ENCODE peak calls at places on chromosomes 3 and 15, in five cellular contexts. E is suprapubic skin, I is HCT116, O is HepG2, F is stomach. S is an unnamed sample.

GRCh38 chr15:67133738-67134576 is 68.6 kb downstream of the SMAD3 start:
- DNase-seq in I (no peak), E (no peak), F (no peak), O (no peak), S (peak)

GRCh38 chr3:173396191-173397041 is 1.1 kb upstream of the NLGN1 start:
- DNase-seq in F (no peak), O (no peak), I (no peak), E (no peak), S (no peak)

GRCh38 chr3:192597511-192597910 is 129.8 kb downstream of the FGF12 start:
- DNase-seq in I (no peak), O (no peak), E (no peak), F (peak), S (no peak)

GRCh38 chr15:80836991-80837390 is 57.8 kb downstream of the CEMIP start:
- DNase-seq in F (no peak), I (no peak), E (no peak), O (no peak), S (no peak)

GRCh38 chr3:119098620-119099222 is 47.2 kb upstream of the TEX55 start:
- DNase-seq in O (peak), F (no peak), I (peak), E (no peak), S (no peak)

GRCh38 chr3:17233398-17233800 is 348.6 kb downstream of the PLCL2 start:
- DNase-seq in F (no peak), O (peak), E (no peak), I (peak), S (peak)

GRCh38 chr3:124235446-124235845 is 243.5 kb upstream of the ROPN1 start:
- DNase-seq in F (no peak), E (no peak), O (no peak), I (no peak), S (no peak)

GRCh38 chr3:52043750-52044149 is 12.6 kb downstream of the DUSP7 start:
- DNase-seq in F (no peak), E (no peak), O (no peak), I (no peak), S (no peak)

GRCh38 chr15:52427804-52428203 is 100.9 kb downstream of the MYO5A start:
- DNase-seq in I (peak), F (no peak), E (no peak), O (no peak), S (no peak)

GRCh38 chr3:62323241-62323640 is 50.1 kb downstream of the FEZF2 start:
- DNase-seq in I (no peak), F (no peak), E (no peak), O (no peak), S (no peak)

GRCh38 chr3:62502315-62503300 is 129.3 kb upstream of the FEZF2 start:
- DNase-seq in F (no peak), E (no peak), I (no peak), O (no peak), S (no peak)

GRCh38 chr15:74733269-74733668 is 7.9 kb upstream of the CYP1A1 start:
- DNase-seq in E (no peak), F (no peak), O (no peak), I (no peak), S (no peak)

GRCh38 chr3:181880339-181880738 is 168.6 kb downstream of the SOX2 start:
- DNase-seq in O (no peak), F (no peak), I (no peak), E (no peak), S (no peak)

GRCh38 chr3:141308588-141309218 is 59.6 kb upstream of the ZBTB38 start:
- DNase-seq in F (peak), O (peak), E (no peak), I (peak), S (no peak)

GRCh38 chr3:31288641-31289100 is 244.1 kb upstream of the STT3B start:
- DNase-seq in E (no peak), F (peak), O (peak), I (peak), S (no peak)

GRCh38 chr3:185954366-185954723 is 16.5 kb upstream of the TRA2B start:
- DNase-seq in O (peak), F (no peak), E (no peak), I (no peak), S (no peak)

GRCh38 chr3:185960518-185961288 is 22.9 kb upstream of the TRA2B start:
- DNase-seq in F (no peak), E (no peak), I (no peak), O (peak), S (no peak)

GRCh38 chr3:185961675-185962232 is 23.9 kb upstream of the TRA2B start:
- DNase-seq in F (no peak), O (no peak), I (no peak), E (no peak), S (no peak)

GRCh38 chr3:185959609-185960517 is 22.0 kb upstream of the TRA2B start:
- DNase-seq in E (no peak), I (no peak), O (peak), F (no peak), S (peak)

DNA sequence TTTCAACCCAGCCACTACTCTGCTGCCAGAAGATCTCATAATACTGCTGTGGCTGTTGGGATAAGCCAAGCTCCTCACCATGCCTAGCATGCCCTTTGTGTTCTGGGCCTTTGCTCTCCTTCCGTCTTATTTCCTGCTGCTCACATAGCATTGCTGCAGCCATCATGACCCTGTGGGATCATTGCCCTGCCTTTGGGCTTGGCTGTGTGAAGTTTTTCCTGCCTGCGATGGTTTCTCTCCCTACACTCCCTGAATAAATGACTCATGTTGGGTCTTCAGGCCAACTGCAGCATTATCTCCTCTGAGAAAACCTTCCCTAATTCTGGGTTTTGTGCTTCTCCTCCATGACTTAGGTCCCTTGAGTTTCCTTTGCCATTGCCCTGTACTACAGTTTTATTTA is 20.8 kb upstream of the TRA2B start:
- DNase-seq in E (no peak), I (no peak), O (no peak), F (no peak), S (no peak)
- TF ChIP-seq CTCF in E (no peak), I (no peak), O (no peak), F (no peak), S (no peak)

GRCh38 chr3:185473290-185473815 is 25.5 kb downstream of the TMEM41A start:
- DNase-seq in E (no peak), I (peak), F (no peak), O (no peak), S (no peak)
- H3K27ac ChIP-seq in E (no peak), I (peak), F (no peak), O (no peak), S (no peak)

GRCh38 chr3:47890832-47891620 is 88.1 kb downstream of the DHX30 start:
- DNase-seq in F (no peak), O (no peak), E (no peak), I (no peak), S (no peak)
- TF ChIP-seq POLR2AphosphoS5 in F (peak), O (no peak), E (peak), I (no peak), S (no peak)

DNA sequence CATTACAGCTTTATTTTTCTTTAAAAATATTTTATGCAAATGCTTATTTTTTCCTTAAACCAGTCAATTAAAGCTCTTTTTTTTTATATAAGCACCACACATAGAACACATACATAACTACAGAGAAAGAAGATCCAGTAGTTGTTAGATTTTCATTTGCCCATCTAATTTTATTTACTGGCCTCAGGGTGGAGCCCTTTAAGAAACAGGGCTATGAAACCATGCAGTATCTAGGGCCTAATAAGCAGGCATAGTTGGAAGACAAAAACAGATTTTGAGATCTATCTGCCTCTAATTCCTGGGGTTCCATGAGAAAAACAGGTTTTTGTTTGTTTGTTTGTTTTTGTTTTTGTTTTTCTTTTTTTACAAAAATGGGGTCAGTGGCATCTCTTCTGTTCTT is 120.6 kb downstream of the BCHE start:
- DNase-seq in O (no peak), F (no peak), E (no peak), I (no peak), S (no peak)
- TF ChIP-seq CTCF in O (no peak), F (no peak), E (no peak), I (no peak), S (no peak)

DNA sequence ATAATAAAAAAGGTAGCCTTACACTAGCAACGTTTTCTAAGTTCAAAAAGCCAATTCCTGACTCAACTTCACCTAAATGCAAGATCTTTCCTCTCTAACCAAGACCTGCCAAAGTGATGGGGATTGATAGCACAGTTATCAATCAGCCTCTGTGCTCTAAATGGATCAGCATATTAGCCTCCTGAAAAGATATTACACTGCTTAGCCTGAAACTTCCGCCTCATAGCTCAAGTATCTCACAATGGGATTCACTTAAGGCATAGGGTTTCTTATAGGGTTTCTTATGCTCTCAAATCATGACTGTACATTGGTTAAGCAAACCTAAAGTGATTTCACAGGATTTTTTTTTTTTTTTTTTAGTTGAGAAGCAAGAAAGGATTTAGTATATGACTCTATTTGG is 439 bp upstream of the SLC9A9 start:
- DNase-seq in O (no peak), F (no peak), E (no peak), I (no peak), S (no peak)
- H3K27ac ChIP-seq in O (no peak), F (no peak), E (no peak), I (no peak), S (no peak)

GRCh38 chr3:65888980-65889706 is 149.6 kb downstream of the MAGI1 start:
- DNase-seq in F (no peak), E (no peak), I (peak), O (no peak), S (no peak)
- TF ChIP-seq POLR2AphosphoS5 in F (peak), E (no peak), I (no peak), O (no peak), S (no peak)

GRCh38 chr3:142976621-142977398 is 13.3 kb upstream of the PAQR9 start:
- DNase-seq in F (peak), I (peak), E (no peak), O (peak), S (peak)
- TF ChIP-seq CTCF in F (no peak), I (no peak), E (no peak), O (no peak), S (no peak)

GRCh38 chr3:43256714-43257461 is 29.5 kb upstream of the SNRK start:
- DNase-seq in I (no peak), O (no peak), F (no peak), E (no peak), S (peak)
- H3K27ac ChIP-seq in I (no peak), O (no peak), F (no peak), E (no peak), S (peak)

S was measured in HL-60.